ENCODE peak calls at places on chromosomes 11 and 22, in four cellular contexts. K, O, V and P are unnamed samples.

GRCh38 chr11:71204748-71205664 is 47.4 kb downstream of the SHANK2 start:
- DNase-seq in V (no peak), O (no peak), K (no peak), P (no peak)

GRCh38 chr11:114942207-114942606 is 263.9 kb downstream of the NXPE2 start:
- DNase-seq in K (no peak), O (no peak), V (no peak), P (no peak)

GRCh38 chr11:68398870-68399865 is 61.4 kb upstream of the PPP6R3 start:
- DNase-seq in K (no peak), V (peak), O (no peak), P (no peak)

GRCh38 chr22:43819691-43820670 is 7.9 kb upstream of the EFCAB6 start:
- DNase-seq in K (no peak), O (no peak), V (no peak), P (no peak)

GRCh38 chr11:69868003-69868865 is 49.0 kb upstream of the FGF3 start:
- DNase-seq in K (no peak), V (no peak), O (no peak), P (no peak)

GRCh38 chr11:130533113-130533803 is 84.8 kb downstream of the ADAMTS15 start:
- DNase-seq in K (no peak), V (no peak), O (no peak), P (peak)

GRCh38 chr11:36150986-36151385 is 138.2 kb downstream of the COMMD9 start:
- DNase-seq in V (no peak), O (no peak), K (no peak), P (no peak)

GRCh38 chr11:64447717-64448598 is 89.0 kb downstream of the RPS6KA4 start:
- DNase-seq in V (no peak), O (peak), K (no peak), P (no peak)

GRCh38 chr22:48857202-48857805 is 970.4 kb downstream of the BRD1 start:
- DNase-seq in O (no peak), V (no peak), K (no peak), P (no peak)

GRCh38 chr11:77205467-77206263 is 77.6 kb downstream of the MYO7A start:
- DNase-seq in O (no peak), K (no peak), V (no peak), P (no peak)

GRCh38 chr11:20457001-20457768 is 69.7 kb downstream of the PRMT3 start:
- DNase-seq in K (no peak), O (no peak), V (peak), P (no peak)

GRCh38 chr22:46308283-46308988 is 11.8 kb downstream of the GTSE1 start:
- DNase-seq in O (no peak), V (no peak), K (no peak), P (no peak)

GRCh38 chr11:20093775-20094174 is 66.5 kb downstream of the DBX1 start:
- DNase-seq in K (no peak), V (no peak), O (no peak), P (no peak)

GRCh38 chr11:16511109-16511806 is 154.9 kb upstream of the SOX6 start:
- DNase-seq in V (no peak), O (no peak), K (no peak), P (no peak)

DNA sequence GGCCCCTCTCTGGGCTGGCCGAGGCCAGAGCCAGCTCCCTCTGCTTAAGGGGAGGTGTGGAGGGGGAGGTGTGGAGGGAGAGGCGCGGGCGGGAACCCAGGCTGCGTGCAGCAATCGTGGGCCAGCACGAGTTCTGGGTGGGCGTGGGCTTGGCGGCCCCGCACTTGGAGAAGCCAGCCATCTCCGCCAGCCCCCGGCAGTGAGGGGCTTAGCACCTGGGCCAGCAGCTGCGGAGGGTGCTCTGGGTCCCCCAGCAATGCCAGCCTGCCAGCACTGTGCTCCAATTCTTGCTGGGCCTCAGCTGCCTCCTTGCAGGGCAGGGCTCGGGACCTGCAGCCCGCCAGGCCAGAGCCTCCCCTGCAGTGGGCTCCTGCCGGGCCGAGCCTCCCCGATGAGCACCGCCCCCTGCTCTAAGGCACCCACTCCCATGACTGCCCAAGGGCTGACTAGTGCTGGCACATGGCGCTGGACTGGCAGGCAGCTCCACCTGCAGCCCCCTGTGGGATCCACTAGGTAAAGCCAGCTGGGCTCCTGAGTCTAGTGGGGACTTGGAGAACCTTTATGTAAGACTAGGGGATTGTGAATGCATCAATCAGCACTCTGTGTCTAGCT is 96.7 kb upstream of the OR9G4 start:
- DNase-seq in V (no peak), K (no peak), O (no peak), P (no peak)
- TF ChIP-seq FOXK2 in V (no peak), K (no peak), O (no peak), P (no peak)

DNA sequence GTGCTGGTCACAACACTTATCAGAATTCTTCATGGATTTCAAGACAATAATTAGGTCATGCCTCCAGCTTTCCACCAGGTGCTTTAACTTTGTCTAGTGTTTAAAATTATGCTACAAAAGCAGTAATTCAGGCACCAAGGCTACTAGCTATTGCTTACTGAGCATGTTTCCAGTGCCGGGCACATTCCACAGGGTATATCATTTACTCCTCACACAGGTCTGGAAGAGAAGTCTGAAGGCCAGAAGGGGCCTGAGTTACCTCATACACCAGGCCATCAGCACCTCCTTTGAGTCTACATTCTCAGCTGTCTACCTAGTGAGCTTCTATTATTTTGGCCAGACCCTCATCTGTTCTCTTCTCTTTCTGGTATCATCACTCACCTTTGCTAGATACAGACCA is 41.7 kb upstream of the LMO2 start:
- DNase-seq in K (no peak), O (no peak), V (no peak), P (no peak)
- TF ChIP-seq FOXK2 in K (no peak), O (no peak), V (no peak), P (no peak)

DNA sequence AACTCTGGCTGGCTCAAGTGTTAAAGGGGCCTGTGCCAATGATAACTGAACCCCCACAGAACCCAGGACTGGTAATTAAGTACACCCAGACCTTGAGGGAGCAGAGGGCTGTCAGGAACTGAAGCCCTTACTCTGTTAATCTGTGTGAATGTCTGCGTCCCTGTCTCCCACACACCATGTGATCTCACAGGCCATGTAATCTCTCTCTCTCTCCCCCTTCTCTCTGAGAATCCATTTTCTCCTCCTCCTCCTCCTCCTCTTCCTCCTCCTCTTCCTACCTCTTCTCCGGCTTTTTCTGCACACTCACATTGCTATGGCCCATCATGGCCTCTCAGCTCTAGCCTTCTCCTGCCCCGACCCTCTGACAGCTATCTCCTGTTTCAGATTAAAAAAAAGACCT is 14.6 kb upstream of the IRAG1 start:
- DNase-seq in K (no peak), V (peak), O (no peak), P (no peak)
- TF ChIP-seq FOXK2 in K (no peak), V (no peak), O (no peak), P (no peak)

DNA sequence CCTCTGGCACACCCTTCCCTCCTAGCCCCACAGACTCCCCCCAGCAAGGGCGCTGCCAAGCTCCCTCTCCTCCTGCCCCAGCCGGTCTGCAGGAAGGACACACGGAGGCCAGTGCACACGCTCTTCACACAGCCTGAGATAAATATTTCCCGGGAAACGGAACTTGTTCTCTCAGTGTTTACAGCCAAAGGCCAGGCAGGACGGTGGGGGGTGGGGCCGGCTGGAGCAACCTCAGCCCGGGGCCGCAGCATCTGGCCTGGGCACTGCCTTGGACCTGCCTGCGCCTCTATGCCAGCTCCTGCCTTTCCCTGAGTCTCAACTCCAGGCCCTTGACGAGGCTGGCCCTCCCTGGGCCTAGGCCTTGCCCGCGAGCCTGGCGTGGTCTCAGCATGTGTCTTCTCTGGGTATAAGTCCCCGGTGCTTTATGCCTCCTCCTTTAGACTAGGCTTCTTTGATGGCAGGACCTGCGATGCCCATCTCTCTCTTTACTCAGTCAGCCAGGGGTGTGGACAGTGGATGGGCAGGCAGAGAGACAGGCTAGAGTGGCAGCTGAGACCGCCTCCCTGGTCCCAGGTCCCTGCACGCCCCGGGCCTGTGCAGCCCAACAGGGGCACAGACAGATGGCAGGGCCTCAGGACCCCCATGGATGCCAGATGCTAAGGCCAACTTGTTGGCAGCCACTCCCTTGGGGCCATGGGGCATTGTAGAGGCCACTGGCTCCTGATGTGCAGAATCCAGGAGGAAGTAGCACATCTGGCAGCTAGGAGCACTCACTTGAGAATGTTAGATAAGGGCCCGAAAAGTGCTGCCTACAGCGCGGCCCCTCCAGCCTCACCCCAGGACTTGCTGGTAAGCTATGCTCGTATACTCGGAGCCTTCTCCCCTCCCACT is 48.2 kb downstream of the PDE2A start:
- DNase-seq in V (peak), O (no peak), K (peak), P (no peak)
- TF ChIP-seq FOXK2 in V (no peak), O (no peak), K (no peak), P (no peak)

GRCh38 chr22:37559521-37559900 is 769 bp upstream of the CDC42EP1 start:
- DNase-seq in K (no peak), V (no peak), O (no peak), P (no peak)
- TF ChIP-seq FOXK2 in K (no peak), V (no peak), O (no peak), P (no peak)

GRCh38 chr11:120657306-120658070 is 145.9 kb downstream of the GRIK4 start:
- DNase-seq in O (peak), V (no peak), K (no peak), P (no peak)
- TF ChIP-seq FOXK2 in O (no peak), V (no peak), K (no peak), P (no peak)

DNA sequence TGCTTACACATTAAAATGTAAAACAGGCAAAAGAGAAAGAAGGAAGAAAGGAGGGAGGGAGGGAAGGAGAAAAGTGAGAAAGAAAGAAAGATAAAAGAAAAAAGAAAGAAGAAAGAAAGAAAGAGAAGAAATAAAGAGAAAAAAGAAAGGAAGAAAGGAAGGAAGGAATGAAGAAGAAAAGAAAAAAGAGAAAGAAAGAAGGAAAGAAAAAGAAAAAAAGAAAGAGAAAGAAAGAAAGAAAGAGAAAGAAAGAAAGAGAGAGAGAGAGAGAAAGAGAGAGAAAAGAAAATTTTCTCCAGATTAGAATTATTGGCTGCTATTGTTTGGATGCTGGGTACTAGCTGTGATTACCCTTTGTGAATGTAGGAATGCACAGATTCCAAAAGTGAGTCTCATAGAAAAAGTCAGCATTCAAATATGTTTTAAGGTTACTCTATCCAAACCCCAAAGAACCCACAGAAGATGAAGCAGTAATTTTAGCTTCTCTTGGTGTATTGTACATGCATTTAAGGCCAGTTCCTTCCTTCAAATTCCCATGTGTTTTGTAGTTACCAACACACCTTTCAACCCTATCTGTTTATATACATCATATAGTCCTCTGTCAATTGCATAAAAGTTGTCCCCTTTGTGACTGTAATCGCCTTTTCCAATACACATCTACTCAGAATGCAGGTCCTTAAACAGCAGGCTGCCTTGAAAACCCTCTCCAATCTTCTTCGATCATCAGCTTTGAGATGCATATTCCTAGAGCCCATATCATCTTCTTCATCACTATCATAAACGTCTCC is 789 bp upstream of the FAM111A start:
- DNase-seq in O (no peak), V (no peak), K (no peak), P (no peak)
- TF ChIP-seq FOXK2 in O (no peak), V (no peak), K (no peak), P (no peak)

DNA sequence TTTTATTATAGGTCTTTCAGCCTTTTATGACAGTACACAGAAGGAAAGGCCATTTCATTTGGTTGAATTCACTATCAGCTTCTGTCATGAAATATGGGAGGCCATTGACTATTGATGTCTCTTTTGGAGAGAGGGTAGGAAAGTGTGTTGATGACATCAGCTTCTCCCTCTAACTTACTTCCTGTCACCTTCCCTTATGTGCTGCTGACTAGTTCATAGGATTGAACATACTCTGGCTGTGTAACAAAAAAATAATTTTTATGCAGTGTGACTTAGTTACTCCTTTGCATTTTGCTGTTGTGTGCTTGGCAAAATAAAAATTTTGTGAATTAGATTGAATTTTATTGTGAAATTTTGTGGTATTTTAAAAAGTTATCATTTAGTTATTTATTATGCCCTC is 769.2 kb downstream of the METTL15 start:
- DNase-seq in K (no peak), V (no peak), O (no peak), P (no peak)
- TF ChIP-seq FOXK2 in K (no peak), V (no peak), O (no peak), P (no peak)

GRCh38 chr22:22884010-22884887 is 3.4 kb upstream of the IGLL5 start:
- DNase-seq in V (peak), K (peak), O (no peak), P (peak)
- TF ChIP-seq FOXK2 in V (no peak), K (no peak), O (no peak), P (no peak)

GRCh38 chr11:8649361-8649760 is 33.1 kb downstream of the TRIM66 start:
- DNase-seq in O (no peak), V (no peak), K (no peak), P (no peak)
- TF ChIP-seq FOXK2 in O (no peak), V (no peak), K (no peak), P (no peak)